ENCODE peak calls at places on chromosomes 11 and 22, in five cellular contexts. Z is mammary epithelial cell, C is cardiac fibroblast, O is nephron progenitor cell, R is NCI-H345. A is an unnamed sample.

GRCh38 chr11:117229411-117229810 is 2.5 kb downstream of the PCSK7 start:
- DNase-seq in R (no peak), Z (no peak), C (no peak), O (no peak), A (no peak)

GRCh38 chr11:68014157-68014965 is 4.2 kb downstream of the ALDH3B1 start:
- DNase-seq in C (peak), Z (peak), O (no peak), R (no peak), A (no peak)

GRCh38 chr11:46615756-46616155 is 1.3 kb downstream of the HARBI1 start:
- DNase-seq in Z (no peak), O (no peak), R (no peak), C (peak), A (no peak)

GRCh38 chr11:65114538-65115171 is 2.8 kb downstream of the ZNHIT2 start:
- DNase-seq in Z (no peak), R (no peak), C (no peak), O (no peak), A (no peak)

GRCh38 chr11:68010058-68011041 is at the start of gene ALDH3B1:
- DNase-seq in O (peak), C (peak), R (no peak), Z (peak), A (no peak)

GRCh38 chr11:30468881-30469280 is 117.3 kb downstream of the MPPED2 start:
- DNase-seq in C (no peak), O (no peak), R (no peak), Z (no peak), A (no peak)

GRCh38 chr22:39176673-39177455 is 24.4 kb upstream of the CBX7 start:
- DNase-seq in Z (no peak), R (no peak), O (no peak), C (no peak), A (no peak)

GRCh38 chr22:37033605-37034430 is 14.3 kb downstream of the MPST start:
- DNase-seq in C (no peak), R (no peak), Z (no peak), O (no peak), A (no peak)

GRCh38 chr22:37163618-37164534 is 14.2 kb upstream of the IL2RB start:
- DNase-seq in R (no peak), O (no peak), C (no peak), Z (no peak), A (peak)

GRCh38 chr11:130087294-130087926 is 17.7 kb downstream of the APLP2 start:
- DNase-seq in Z (no peak), C (no peak), O (no peak), R (no peak), A (no peak)